ENCODE peak calls at places on chromosomes 12 and 14, in seven cellular contexts. F is stimulated activated CD8-positive, alpha-beta memory T cell treated with anti-CD3 and anti-CD28 coated beads, Interleukin-15, amount 100 ng/mL, for 4 hours; Q is osteocyte; Y is stimulated activated CD4-positive, alpha-beta T cell treated with anti-CD3 and anti-CD28 coated beads, Interleukin-2, amount 100 ng/mL, for 24 hours; H is left lung; G is KG1; T is left ventricle myocardium superior. U is an unnamed sample.

GRCh38 chr12:117046425-117046824 is 52.8 kb downstream of the TESC start:
- DNase-seq in Y (no peak), F (no peak), T (no peak), Q (no peak), G (no peak), H (no peak), U (no peak)

GRCh38 chr14:95320076-95320895 is 578 bp upstream of the CLMN start:
- DNase-seq in H (no peak), Y (no peak), F (no peak), T (peak; percentile 45), G (no peak), Q (no peak), U (no peak)

GRCh38 chr14:69632752-69633151 is 21.4 kb downstream of the SUSD6 start:
- DNase-seq in G (no peak), Y (no peak), H (no peak), F (no peak), Q (no peak), T (no peak), U (no peak)

GRCh38 chr12:8950287-8950574 is 786 bp upstream of the M6PR start:
- DNase-seq in G (peak; percentile 90), F (no peak), Y (no peak), T (no peak), Q (no peak), H (no peak), U (no peak)

GRCh38 chr14:47278233-47278842 is 397.1 kb downstream of the MDGA2 start:
- DNase-seq in G (peak; percentile 68), H (no peak), T (no peak), F (no peak), Q (no peak), Y (peak; percentile 36), U (peak; percentile 2)

GRCh38 chr14:74595006-74595735 is 16.9 kb downstream of the LTBP2 start:
- DNase-seq in Q (no peak), Y (no peak), H (peak; percentile 69), T (peak; percentile 84), G (no peak), F (no peak), U (peak; percentile 27)

GRCh38 chr12:27539191-27539631 is 15.2 kb downstream of the PPFIBP1 start:
- DNase-seq in Q (no peak), Y (no peak), T (no peak), G (no peak), H (no peak), F (no peak), U (peak; percentile 54)

GRCh38 chr14:38056270-38056669 is 151.4 kb upstream of the SSTR1 start:
- DNase-seq in T (no peak), H (no peak), Y (no peak), F (no peak), Q (no peak), G (no peak), U (no peak)

GRCh38 chr12:77229640-77230442 is 164.5 kb upstream of the E2F7 start:
- DNase-seq in Q (no peak), Y (no peak), G (no peak), H (no peak), F (no peak), T (no peak), U (no peak)

GRCh38 chr14:60276347-60276746 is 27.3 kb downstream of the PPM1A start:
- DNase-seq in Y (no peak), F (no peak), G (no peak), T (no peak), H (no peak), Q (no peak), U (no peak)

GRCh38 chr12:40988335-40988734 is 199.8 kb upstream of the PDZRN4 start:
- DNase-seq in H (no peak), T (no peak), Q (no peak), F (no peak), G (no peak), Y (no peak), U (no peak)

GRCh38 chr12:120959111-120959878 is 19.0 kb upstream of the HNF1A start:
- DNase-seq in T (no peak), H (no peak), Y (no peak), F (no peak), Q (no peak), G (no peak), U (no peak)

GRCh38 chr14:96260341-96260821 is 4.4 kb downstream of the BDKRB1 start:
- DNase-seq in H (no peak), G (no peak), Y (no peak), T (no peak), Q (no peak), F (no peak), U (no peak)

GRCh38 chr12:82740129-82741000 is 53.7 kb downstream of the TMTC2 start:
- DNase-seq in T (no peak), G (no peak), Y (no peak), H (no peak), Q (no peak), F (no peak), U (peak; percentile 3)

GRCh38 chr14:77707355-77707723 is 484 bp downstream of the ALKBH1 start:
- DNase-seq in Y (no peak), T (no peak), H (no peak), F (peak; percentile 0), G (peak; percentile 59), Q (peak; percentile 54), U (peak; percentile 57)

GRCh38 chr12:69039881-69040280 is 106.9 kb upstream of the CPM start:
- DNase-seq in H (no peak), T (no peak), Q (no peak), F (no peak), Y (no peak), G (no peak), U (no peak)

GRCh38 chr12:6235499-6235898 is 35.3 kb downstream of the CD9 start:
- DNase-seq in F (no peak), Y (no peak), T (peak; percentile 57), H (peak; percentile 74), Q (no peak), G (no peak), U (no peak)

GRCh38 chr12:92973614-92974013 is 44.5 kb upstream of the EEA1 start:
- DNase-seq in Q (no peak), G (no peak), F (no peak), Y (no peak), H (no peak), T (no peak), U (peak; percentile 36)

GRCh38 chr12:128644664-128645296 is 179.0 kb downstream of the SLC15A4 start:
- DNase-seq in Y (no peak), G (no peak), H (no peak), Q (no peak), F (no peak), T (peak; percentile 32), U (no peak)